ENCODE peak calls at places on chromosomes 4 and X, in nine cellular contexts. F, Q, S, N, U, Y, E, P and K are unnamed samples.

GRCh38 chrX:9227276-9227675 is 193.3 kb upstream of the FAM9B start:
- DNase-seq in E (no peak), P (no peak), F (no peak), N (no peak), S (no peak), U (no peak), Y (no peak), Q (no peak), K (no peak)

GRCh38 chrX:10841579-10841978 is 221.2 kb upstream of the MID1 start:
- DNase-seq in S (no peak), N (no peak), E (no peak), Q (no peak), F (no peak), P (no peak), U (no peak), Y (no peak), K (no peak)

GRCh38 chr4:8537041-8537461 is 43.1 kb upstream of the GPR78 start:
- DNase-seq in N (peak), S (no peak), F (peak), E (peak), P (peak), Q (no peak), U (peak), Y (peak), K (no peak)

GRCh38 chr4:60891947-60892346 is 308.2 kb upstream of the ADGRL3 start:
- DNase-seq in Q (no peak), E (no peak), N (no peak), P (no peak), F (no peak), S (no peak), U (no peak), Y (no peak), K (no peak)

GRCh38 chr4:123235431-123235830 is 161.2 kb upstream of the SPRY1 start:
- DNase-seq in N (peak), Q (no peak), P (no peak), S (no peak), Y (no peak), F (no peak), U (no peak), E (no peak), K (no peak)

GRCh38 chr4:165394275-165394674 is 15.5 kb downstream of the CPE start:
- DNase-seq in U (no peak), E (no peak), S (no peak), Q (no peak), F (no peak), P (peak), Y (no peak), N (peak), K (no peak)

GRCh38 chrX:151776113-151776790 is 41.7 kb downstream of the CNGA2 start:
- DNase-seq in E (no peak), U (no peak), F (no peak), N (no peak), P (no peak), S (no peak), Q (no peak), Y (no peak), K (no peak)

GRCh38 chr4:15147709-15148651 is 145.7 kb downstream of the CPEB2 start:
- DNase-seq in N (no peak), E (no peak), U (no peak), P (no peak), S (no peak), Y (no peak), Q (no peak), F (no peak), K (no peak)

GRCh38 chrX:31832263-31832662 is 760.4 kb upstream of the FTHL17 start:
- DNase-seq in P (peak), S (no peak), Q (no peak), U (no peak), F (no peak), N (peak), E (no peak), Y (no peak), K (no peak)

GRCh38 chr4:61938250-61938846 is 738.2 kb downstream of the ADGRL3 start:
- DNase-seq in Q (no peak), P (no peak), S (no peak), E (no peak), N (no peak), U (no peak), Y (no peak), F (no peak), K (no peak)

GRCh38 chr4:54281060-54281781 is 52.1 kb downstream of the PDGFRA start:
- DNase-seq in E (peak), Q (no peak), P (peak), U (no peak), F (peak), N (peak), S (no peak), Y (no peak), K (no peak)

GRCh38 chr4:5895287-5895686 is 2.4 kb upstream of the CRMP1 start:
- DNase-seq in F (no peak), P (no peak), U (no peak), N (no peak), S (no peak), E (no peak), Y (no peak), Q (no peak), K (no peak)

GRCh38 chr4:54746228-54746627 is 88.5 kb downstream of the KIT start:
- DNase-seq in S (no peak), Q (no peak), Y (no peak), U (no peak), P (no peak), N (peak), F (no peak), E (no peak), K (no peak)

GRCh38 chr4:83828601-83829000 is 292.7 kb downstream of the GPAT3 start:
- DNase-seq in Q (no peak), P (no peak), F (no peak), N (no peak), S (no peak), Y (no peak), U (no peak), E (no peak), K (no peak)

GRCh38 chr4:89204624-89205023 is 93.3 kb downstream of the TIGD2 start:
- DNase-seq in F (no peak), N (no peak), S (no peak), Y (no peak), P (no peak), U (no peak), E (no peak), Q (no peak), K (no peak)

GRCh38 chr4:4995103-4995761 is 24.0 kb downstream of the CYTL1 start:
- DNase-seq in E (peak), P (peak), S (no peak), N (peak), F (peak), Y (peak), Q (no peak), U (peak), K (no peak)

GRCh38 chr4:53489279-53489889 is 101.9 kb downstream of the LNX1 start:
- DNase-seq in P (peak), Y (peak), Q (no peak), N (peak), F (no peak), S (no peak), U (no peak), E (no peak), K (no peak)

GRCh38 chr4:70544279-70544870 is 26.0 kb downstream of the AMTN start:
- DNase-seq in E (no peak), Y (peak), F (no peak), Q (no peak), S (no peak), P (peak), N (peak), U (no peak), K (no peak)

GRCh38 chr4:23373269-23373668 is 516.6 kb downstream of the PPARGC1A start:
- DNase-seq in Y (no peak), F (peak), Q (no peak), N (peak), S (no peak), E (peak), P (peak), U (no peak), K (no peak)

GRCh38 chr4:21452931-21453330 is 495.6 kb downstream of the KCNIP4 start:
- DNase-seq in Q (no peak), U (no peak), F (no peak), N (peak), E (no peak), S (no peak), P (peak), Y (no peak), K (no peak)

GRCh38 chr4:59369228-59369627 is 1830.9 kb upstream of the ADGRL3 start:
- DNase-seq in E (no peak), S (no peak), U (no peak), P (no peak), Y (no peak), Q (no peak), F (no peak), N (no peak), K (no peak)

GRCh38 chrX:17078031-17078730 is 131.7 kb downstream of the REPS2 start:
- DNase-seq in Q (no peak), E (no peak), P (peak), N (peak), Y (no peak), S (no peak), F (no peak), U (no peak), K (no peak)

GRCh38 chrX:102154218-102154860 is 1.4 kb downstream of the BEX5 start:
- DNase-seq in S (no peak), Q (no peak), Y (no peak), P (no peak), N (peak), U (no peak), E (no peak), F (peak), K (no peak)

GRCh38 chr4:175450446-175450845 is 361.6 kb downstream of the GPM6A start:
- DNase-seq in N (no peak), F (no peak), Y (no peak), S (no peak), P (no peak), E (no peak), U (no peak), Q (no peak), K (no peak)

GRCh38 chr4:159248383-159249178 is 145.7 kb downstream of the RAPGEF2 start:
- DNase-seq in E (no peak), Q (no peak), U (no peak), Y (peak), S (no peak), P (no peak), N (no peak), F (no peak), K (no peak)

GRCh38 chrX:17500145-17500579 is 125.2 kb downstream of the NHS start:
- DNase-seq in F (peak), N (peak), E (no peak), U (no peak), Y (no peak), Q (no peak), P (peak), S (no peak), K (no peak)